ENCODE peak calls at places on chromosome 3, in nine cellular contexts. One of them, this sample, is unnamed.

GRCh38 chr3:54243262-54243931 is 121.0 kb downstream of the CACNA2D3 start:
- DNase-seq in esophagus squamous epithelium: no peak
- DNase-seq in pancreas: no peak
- DNase-seq in aorta: no peak
- DNase-seq in GM23338: peak; percentile 22
- DNase-seq in Peyer's patch: no peak
- DNase-seq in astrocyte: no peak
- DNase-seq in neural progenitor cell: no peak
- DNase-seq in effector memory CD4-positive, alpha-beta T cell: no peak
- DNase-seq in this sample: no peak

GRCh38 chr3:26962419-26963355 is 340.1 kb downstream of the LRRC3B start:
- DNase-seq in esophagus squamous epithelium: no peak
- DNase-seq in pancreas: no peak
- DNase-seq in aorta: no peak
- DNase-seq in GM23338: no peak
- DNase-seq in Peyer's patch: no peak
- DNase-seq in astrocyte: no peak
- DNase-seq in neural progenitor cell: no peak
- DNase-seq in effector memory CD4-positive, alpha-beta T cell: no peak
- DNase-seq in this sample: no peak

GRCh38 chr3:132595036-132595435 is 2.0 kb upstream of the ACKR4 start:
- DNase-seq in esophagus squamous epithelium: no peak
- DNase-seq in pancreas: no peak
- DNase-seq in aorta: no peak
- DNase-seq in GM23338: peak; percentile 55
- DNase-seq in Peyer's patch: no peak
- DNase-seq in astrocyte: peak; percentile 70
- DNase-seq in neural progenitor cell: peak; percentile 70
- DNase-seq in effector memory CD4-positive, alpha-beta T cell: no peak
- DNase-seq in this sample: no peak

GRCh38 chr3:145191543-145191942 is 969.4 kb downstream of the PLOD2 start:
- DNase-seq in esophagus squamous epithelium: no peak
- DNase-seq in pancreas: no peak
- DNase-seq in aorta: no peak
- DNase-seq in GM23338: no peak
- DNase-seq in Peyer's patch: no peak
- DNase-seq in astrocyte: peak; percentile 23
- DNase-seq in neural progenitor cell: no peak
- DNase-seq in effector memory CD4-positive, alpha-beta T cell: no peak
- DNase-seq in this sample: no peak

GRCh38 chr3:123546133-123546755 is 38.6 kb downstream of the HACD2 start:
- DNase-seq in esophagus squamous epithelium: no peak
- DNase-seq in pancreas: no peak
- DNase-seq in aorta: no peak
- DNase-seq in GM23338: no peak
- DNase-seq in Peyer's patch: no peak
- DNase-seq in astrocyte: peak; percentile 73
- DNase-seq in neural progenitor cell: no peak
- DNase-seq in effector memory CD4-positive, alpha-beta T cell: no peak
- DNase-seq in this sample: no peak

GRCh38 chr3:127479449-127479848 is 111.1 kb downstream of the TPRA1 start:
- DNase-seq in esophagus squamous epithelium: no peak
- DNase-seq in pancreas: no peak
- DNase-seq in aorta: no peak
- DNase-seq in GM23338: peak; percentile 42
- DNase-seq in Peyer's patch: no peak
- DNase-seq in astrocyte: no peak
- DNase-seq in neural progenitor cell: no peak
- DNase-seq in effector memory CD4-positive, alpha-beta T cell: no peak
- DNase-seq in this sample: no peak

GRCh38 chr3:164208026-164208425 is 870.3 kb downstream of the SI start:
- DNase-seq in esophagus squamous epithelium: no peak
- DNase-seq in pancreas: no peak
- DNase-seq in aorta: no peak
- DNase-seq in GM23338: no peak
- DNase-seq in Peyer's patch: no peak
- DNase-seq in astrocyte: no peak
- DNase-seq in neural progenitor cell: no peak
- DNase-seq in effector memory CD4-positive, alpha-beta T cell: no peak
- DNase-seq in this sample: no peak

GRCh38 chr3:65348596-65348995 is 660.8 kb upstream of the ADAMTS9 start:
- DNase-seq in esophagus squamous epithelium: no peak
- DNase-seq in pancreas: no peak
- DNase-seq in aorta: no peak
- DNase-seq in GM23338: peak; percentile 34
- DNase-seq in Peyer's patch: no peak
- DNase-seq in astrocyte: peak; percentile 18
- DNase-seq in neural progenitor cell: no peak
- DNase-seq in effector memory CD4-positive, alpha-beta T cell: no peak
- DNase-seq in this sample: no peak

GRCh38 chr3:30657914-30658313 is 51.5 kb downstream of the TGFBR2 start:
- DNase-seq in esophagus squamous epithelium: no peak
- DNase-seq in pancreas: no peak
- DNase-seq in aorta: no peak
- DNase-seq in GM23338: no peak
- DNase-seq in Peyer's patch: no peak
- DNase-seq in astrocyte: peak; percentile 58
- DNase-seq in neural progenitor cell: no peak
- DNase-seq in effector memory CD4-positive, alpha-beta T cell: no peak
- DNase-seq in this sample: no peak

GRCh38 chr3:159840900-159841299 is 147.7 kb upstream of the IL12A start:
- DNase-seq in esophagus squamous epithelium: no peak
- DNase-seq in pancreas: no peak
- DNase-seq in aorta: no peak
- DNase-seq in GM23338: no peak
- DNase-seq in Peyer's patch: no peak
- DNase-seq in astrocyte: no peak
- DNase-seq in neural progenitor cell: no peak
- DNase-seq in effector memory CD4-positive, alpha-beta T cell: no peak
- DNase-seq in this sample: no peak

GRCh38 chr3:100107227-100107626 is 7.1 kb downstream of the FILIP1L start:
- DNase-seq in esophagus squamous epithelium: no peak
- DNase-seq in pancreas: no peak
- DNase-seq in aorta: no peak
- DNase-seq in GM23338: no peak
- DNase-seq in Peyer's patch: no peak
- DNase-seq in astrocyte: peak; percentile 67
- DNase-seq in neural progenitor cell: no peak
- DNase-seq in effector memory CD4-positive, alpha-beta T cell: no peak
- DNase-seq in this sample: no peak

GRCh38 chr3:90092994-90093393 is 985.6 kb downstream of the EPHA3 start:
- DNase-seq in esophagus squamous epithelium: no peak
- DNase-seq in pancreas: no peak
- DNase-seq in aorta: no peak
- DNase-seq in GM23338: peak; percentile 48
- DNase-seq in Peyer's patch: no peak
- DNase-seq in astrocyte: peak; percentile 4
- DNase-seq in neural progenitor cell: peak; percentile 11
- DNase-seq in effector memory CD4-positive, alpha-beta T cell: no peak
- DNase-seq in this sample: no peak

GRCh38 chr3:15099364-15100098 is 583 bp upstream of the RBSN start:
- DNase-seq in esophagus squamous epithelium: no peak
- DNase-seq in pancreas: no peak
- DNase-seq in aorta: no peak
- DNase-seq in GM23338: peak; percentile 37
- DNase-seq in Peyer's patch: no peak
- DNase-seq in astrocyte: no peak
- DNase-seq in neural progenitor cell: peak; percentile 16
- DNase-seq in effector memory CD4-positive, alpha-beta T cell: no peak
- DNase-seq in this sample: no peak

GRCh38 chr3:15982667-15983145 is 184.9 kb upstream of the ANKRD28 start:
- DNase-seq in esophagus squamous epithelium: no peak
- DNase-seq in pancreas: no peak
- DNase-seq in aorta: peak; percentile 73
- DNase-seq in GM23338: no peak
- DNase-seq in Peyer's patch: no peak
- DNase-seq in astrocyte: peak; percentile 97
- DNase-seq in neural progenitor cell: peak; percentile 66
- DNase-seq in effector memory CD4-positive, alpha-beta T cell: no peak
- DNase-seq in this sample: no peak

GRCh38 chr3:136901391-136901790 is 39.4 kb downstream of the NCK1 start:
- DNase-seq in esophagus squamous epithelium: no peak
- DNase-seq in pancreas: no peak
- DNase-seq in aorta: no peak
- DNase-seq in GM23338: no peak
- DNase-seq in Peyer's patch: no peak
- DNase-seq in astrocyte: no peak
- DNase-seq in neural progenitor cell: no peak
- DNase-seq in effector memory CD4-positive, alpha-beta T cell: no peak
- DNase-seq in this sample: no peak

GRCh38 chr3:143901105-143901504 is 52.8 kb upstream of the SLC9A9 start:
- DNase-seq in esophagus squamous epithelium: no peak
- DNase-seq in pancreas: no peak
- DNase-seq in aorta: no peak
- DNase-seq in GM23338: no peak
- DNase-seq in Peyer's patch: no peak
- DNase-seq in astrocyte: peak; percentile 76
- DNase-seq in neural progenitor cell: no peak
- DNase-seq in effector memory CD4-positive, alpha-beta T cell: no peak
- DNase-seq in this sample: no peak

GRCh38 chr3:4493931-4494806 is 1.0 kb downstream of the ITPR1 start:
- DNase-seq in esophagus squamous epithelium: no peak
- DNase-seq in pancreas: no peak
- DNase-seq in aorta: peak; percentile 51
- DNase-seq in GM23338: peak; percentile 68
- DNase-seq in Peyer's patch: peak; percentile 28
- DNase-seq in astrocyte: peak; percentile 18
- DNase-seq in neural progenitor cell: peak; percentile 38
- DNase-seq in effector memory CD4-positive, alpha-beta T cell: no peak
- DNase-seq in this sample: no peak

GRCh38 chr3:4492240-4493007 is 724 bp upstream of the ITPR1 start:
- DNase-seq in esophagus squamous epithelium: no peak
- DNase-seq in pancreas: peak; percentile 44
- DNase-seq in aorta: peak; percentile 76
- DNase-seq in GM23338: peak; percentile 79
- DNase-seq in Peyer's patch: peak; percentile 54
- DNase-seq in astrocyte: peak; percentile 63
- DNase-seq in neural progenitor cell: peak; percentile 72
- DNase-seq in effector memory CD4-positive, alpha-beta T cell: peak; percentile 41
- DNase-seq in this sample: peak; percentile 84

GRCh38 chr3:4493008-4493930 is at the start of gene ITPR1:
- DNase-seq in esophagus squamous epithelium: peak; percentile 99
- DNase-seq in pancreas: peak; percentile 98
- DNase-seq in aorta: peak; percentile 100
- DNase-seq in GM23338: peak; percentile 99
- DNase-seq in Peyer's patch: peak; percentile 99
- DNase-seq in astrocyte: peak; percentile 96
- DNase-seq in neural progenitor cell: peak; percentile 100
- DNase-seq in effector memory CD4-positive, alpha-beta T cell: peak; percentile 98
- DNase-seq in this sample: peak; percentile 100

GRCh38 chr3:4494807-4495200 is 1.7 kb downstream of the ITPR1 start:
- DNase-seq in esophagus squamous epithelium: no peak
- DNase-seq in pancreas: no peak
- DNase-seq in aorta: no peak
- DNase-seq in GM23338: no peak
- DNase-seq in Peyer's patch: no peak
- DNase-seq in astrocyte: no peak
- DNase-seq in neural progenitor cell: no peak
- DNase-seq in effector memory CD4-positive, alpha-beta T cell: no peak
- DNase-seq in this sample: no peak

GRCh38 chr3:4491873-4492239 is 1.3 kb upstream of the ITPR1 start:
- DNase-seq in esophagus squamous epithelium: no peak
- DNase-seq in pancreas: no peak
- DNase-seq in aorta: no peak
- DNase-seq in GM23338: no peak
- DNase-seq in Peyer's patch: no peak
- DNase-seq in astrocyte: no peak
- DNase-seq in neural progenitor cell: no peak
- DNase-seq in effector memory CD4-positive, alpha-beta T cell: no peak
- DNase-seq in this sample: no peak
- H3K4me3 ChIP-seq in esophagus squamous epithelium: peak overlapping the region; percentile 45
- H3K4me3 ChIP-seq in pancreas: peak overlapping the region; percentile 58
- H3K4me3 ChIP-seq in aorta: peak overlapping the region; percentile 71
- H3K4me3 ChIP-seq in GM23338: peak overlapping the region; percentile 86
- H3K4me3 ChIP-seq in Peyer's patch: peak overlapping the region; percentile 76
- H3K4me3 ChIP-seq in astrocyte: peak overlapping the region; percentile 82
- H3K4me3 ChIP-seq in neural progenitor cell: peak overlapping the region; percentile 73
- H3K4me3 ChIP-seq in effector memory CD4-positive, alpha-beta T cell: peak overlapping the region; percentile 92
- H3K4me3 ChIP-seq in this sample: peak overlapping the region; percentile 95

GRCh38 chr3:39724233-39724846 is 85.1 kb upstream of the MYRIP start:
- DNase-seq in esophagus squamous epithelium: no peak
- DNase-seq in pancreas: no peak
- DNase-seq in aorta: no peak
- DNase-seq in GM23338: peak; percentile 42
- DNase-seq in Peyer's patch: no peak
- DNase-seq in astrocyte: no peak
- DNase-seq in neural progenitor cell: no peak
- DNase-seq in effector memory CD4-positive, alpha-beta T cell: no peak
- DNase-seq in this sample: no peak
- H3K4me3 ChIP-seq in esophagus squamous epithelium: no peak overlapping the region
- H3K4me3 ChIP-seq in pancreas: no peak overlapping the region
- H3K4me3 ChIP-seq in aorta: no peak overlapping the region
- H3K4me3 ChIP-seq in GM23338: no peak overlapping the region
- H3K4me3 ChIP-seq in Peyer's patch: no peak overlapping the region
- H3K4me3 ChIP-seq in astrocyte: no peak overlapping the region
- H3K4me3 ChIP-seq in neural progenitor cell: no peak overlapping the region
- H3K4me3 ChIP-seq in effector memory CD4-positive, alpha-beta T cell: no peak overlapping the region
- H3K4me3 ChIP-seq in this sample: no peak overlapping the region

GRCh38 chr3:66498718-66499611 is 1.9 kb downstream of the LRIG1 start:
- DNase-seq in esophagus squamous epithelium: no peak
- DNase-seq in pancreas: no peak
- DNase-seq in aorta: peak; percentile 55
- DNase-seq in GM23338: no peak
- DNase-seq in Peyer's patch: no peak
- DNase-seq in astrocyte: peak; percentile 16
- DNase-seq in neural progenitor cell: no peak
- DNase-seq in effector memory CD4-positive, alpha-beta T cell: no peak
- DNase-seq in this sample: no peak
- H3K4me3 ChIP-seq in esophagus squamous epithelium: peak overlapping the region; percentile 99
- H3K4me3 ChIP-seq in pancreas: peak overlapping the region; percentile 86
- H3K4me3 ChIP-seq in aorta: peak overlapping the region; percentile 82
- H3K4me3 ChIP-seq in GM23338: peak overlapping the region; percentile 69
- H3K4me3 ChIP-seq in Peyer's patch: peak overlapping the region; percentile 63
- H3K4me3 ChIP-seq in astrocyte: peak overlapping the region; percentile 77
- H3K4me3 ChIP-seq in neural progenitor cell: peak overlapping the region; percentile 99
- H3K4me3 ChIP-seq in effector memory CD4-positive, alpha-beta T cell: peak overlapping the region; percentile 74
- H3K4me3 ChIP-seq in this sample: peak overlapping the region; percentile 98

GRCh38 chr3:108528459-108529231 is 18.2 kb upstream of the MYH15 start:
- DNase-seq in esophagus squamous epithelium: no peak
- DNase-seq in pancreas: no peak
- DNase-seq in aorta: no peak
- DNase-seq in GM23338: no peak
- DNase-seq in Peyer's patch: no peak
- DNase-seq in astrocyte: no peak
- DNase-seq in neural progenitor cell: no peak
- DNase-seq in effector memory CD4-positive, alpha-beta T cell: no peak
- DNase-seq in this sample: no peak

GRCh38 chr3:108524547-108524946 is 14.2 kb upstream of the MYH15 start:
- DNase-seq in esophagus squamous epithelium: no peak
- DNase-seq in pancreas: no peak
- DNase-seq in aorta: no peak
- DNase-seq in GM23338: no peak
- DNase-seq in Peyer's patch: no peak
- DNase-seq in astrocyte: no peak
- DNase-seq in neural progenitor cell: peak; percentile 17
- DNase-seq in effector memory CD4-positive, alpha-beta T cell: no peak
- DNase-seq in this sample: no peak

GRCh38 chr3:108527109-108527508 is 16.7 kb upstream of the MYH15 start:
- DNase-seq in esophagus squamous epithelium: no peak
- DNase-seq in pancreas: no peak
- DNase-seq in aorta: no peak
- DNase-seq in GM23338: no peak
- DNase-seq in Peyer's patch: no peak
- DNase-seq in astrocyte: no peak
- DNase-seq in neural progenitor cell: peak; percentile 87
- DNase-seq in effector memory CD4-positive, alpha-beta T cell: no peak
- DNase-seq in this sample: no peak

GRCh38 chr3:108527827-108528226 is 17.4 kb upstream of the MYH15 start:
- DNase-seq in esophagus squamous epithelium: no peak
- DNase-seq in pancreas: no peak
- DNase-seq in aorta: no peak
- DNase-seq in GM23338: no peak
- DNase-seq in Peyer's patch: no peak
- DNase-seq in astrocyte: no peak
- DNase-seq in neural progenitor cell: no peak
- DNase-seq in effector memory CD4-positive, alpha-beta T cell: no peak
- DNase-seq in this sample: no peak
- H3K4me3 ChIP-seq in esophagus squamous epithelium: no peak overlapping the region
- H3K4me3 ChIP-seq in pancreas: no peak overlapping the region
- H3K4me3 ChIP-seq in aorta: no peak overlapping the region
- H3K4me3 ChIP-seq in GM23338: no peak overlapping the region
- H3K4me3 ChIP-seq in Peyer's patch: no peak overlapping the region
- H3K4me3 ChIP-seq in astrocyte: no peak overlapping the region
- H3K4me3 ChIP-seq in neural progenitor cell: no peak overlapping the region
- H3K4me3 ChIP-seq in effector memory CD4-positive, alpha-beta T cell: no peak overlapping the region
- H3K4me3 ChIP-seq in this sample: no peak overlapping the region

This sample was measured in coronary artery.